ENCODE peak calls at places on chromosome X, in eight cellular contexts. Q is progenitor cell of endocrine pancreas; X is glutamatergic neuron; C is AG10803; W is uterus; R is naive thymus-derived CD8-positive, alpha-beta T cell; B is hippocampal formation; A is fibroblast of pulmonary artery. F is an unnamed sample.
A peak's percentile ranks its signal among the peaks of the same experiment; 100 is the strongest.

GRCh38 chrX:46840946-46841740 is 4.3 kb downstream of the RP2 start:
- DNase-seq in Q (no peak), X (no peak), C (peak; percentile 58), W (no peak), R (no peak), B (peak; percentile 32), A (no peak), F (peak; percentile 39)

GRCh38 chrX:69503835-69504625 is at the start of gene NALF2:
- DNase-seq in Q (peak; percentile 59), X (peak; percentile 72), C (peak; percentile 11), W (no peak), R (peak; percentile 32), B (peak; percentile 31), A (peak; percentile 70), F (peak; percentile 71)

GRCh38 chrX:40083120-40083978 is 14.4 kb downstream of the BCOR start:
- DNase-seq in Q (peak; percentile 19), X (no peak), C (no peak), W (peak; percentile 42), R (no peak), B (no peak), A (no peak), F (peak; percentile 51)

GRCh38 chrX:68944211-68944610 is 115.4 kb downstream of the EFNB1 start:
- DNase-seq in Q (peak; percentile 2), X (no peak), C (no peak), W (no peak), R (no peak), B (no peak), A (no peak), F (no peak)

GRCh38 chrX:101260435-101260834 is 30.7 kb downstream of the TAF7L start:
- DNase-seq in Q (no peak), X (no peak), C (peak; percentile 0), W (no peak), R (no peak), B (no peak), A (peak; percentile 9), F (no peak)

GRCh38 chrX:9628779-9629493 is 136.7 kb downstream of the GPR143 start:
- DNase-seq in Q (no peak), X (no peak), C (no peak), W (no peak), R (no peak), B (no peak), A (no peak), F (no peak)

GRCh38 chrX:40570346-40571093 is 10.2 kb upstream of the ATP6AP2 start:
- DNase-seq in Q (no peak), X (no peak), C (no peak), W (no peak), R (peak; percentile 14), B (no peak), A (no peak), F (no peak)

GRCh38 chrX:72312311-72312940 is 6.7 kb upstream of the CITED1 start:
- DNase-seq in Q (no peak), X (no peak), C (no peak), W (no peak), R (no peak), B (no peak), A (no peak), F (no peak)

GRCh38 chrX:154458954-154459829 is 1.1 kb downstream of the PLXNA3 start:
- DNase-seq in Q (no peak), X (peak; percentile 46), C (no peak), W (no peak), R (peak; percentile 15), B (no peak), A (no peak), F (peak; percentile 64)

GRCh38 chrX:83469551-83469950 is 38.5 kb upstream of the POU3F4 start:
- DNase-seq in Q (no peak), X (peak; percentile 33), C (no peak), W (no peak), R (no peak), B (no peak), A (peak; percentile 0), F (no peak)

GRCh38 chrX:769796-770195 is 139.2 kb downstream of the SHOX start:
- DNase-seq in Q (no peak), X (peak; percentile 34), C (no peak), W (no peak), R (no peak), B (no peak), A (no peak), F (no peak)

GRCh38 chrX:31540313-31540712 is 468.5 kb upstream of the FTHL17 start:
- DNase-seq in Q (no peak), X (no peak), C (no peak), W (no peak), R (no peak), B (no peak), A (no peak), F (no peak)

GRCh38 chrX:79080131-79080530 is 64.4 kb upstream of the GPR174 start:
- DNase-seq in Q (no peak), X (no peak), C (peak; percentile 0), W (no peak), R (no peak), B (no peak), A (peak; percentile 28), F (no peak)

GRCh38 chrX:1440506-1440905 is 12.2 kb downstream of the ASMTL start:
- DNase-seq in Q (no peak), X (no peak), C (no peak), W (no peak), R (no peak), B (no peak), A (no peak), F (peak; percentile 25)

GRCh38 chrX:129524250-129524850 is 1.1 kb upstream of the SMARCA1 start:
- DNase-seq in Q (no peak), X (no peak), C (no peak), W (no peak), R (no peak), B (no peak), A (no peak), F (no peak)